ENCODE peak calls at places on chromosomes 6 and 20, in eight cellular contexts. D is astrocyte; Q is Right ventricle myocardium superior; A is activated naive CD4-positive, alpha-beta T cell treated with anti-CD3 and anti-CD28 coated beads for 36 hours; P is A549; Y is NCI-H524; U is MCF 10A; S is M059J. Z is an unnamed sample.

GRCh38 chr6:113894712-113895674 is 37.8 kb downstream of the MARCKS start:
- DNase-seq in U (no peak), A (no peak), Q (no peak), P (no peak), S (no peak), Y (no peak), D (peak; percentile 65), Z (no peak)

GRCh38 chr6:47651505-47651944 is 46.9 kb upstream of the ADGRF4 start:
- DNase-seq in Y (no peak), P (no peak), Q (no peak), A (no peak), S (peak; percentile 69), U (peak; percentile 66), D (peak; percentile 77), Z (peak; percentile 73)

GRCh38 chr20:63617092-63617875 is 9.6 kb downstream of the GMEB2 start:
- DNase-seq in P (no peak), Y (no peak), U (no peak), S (no peak), A (no peak), Q (peak; percentile 33), D (no peak), Z (no peak)

GRCh38 chr6:106136172-106136571 is 50.0 kb downstream of the PRDM1 start:
- DNase-seq in D (no peak), Q (no peak), U (no peak), A (no peak), Y (no peak), S (no peak), P (no peak), Z (no peak)

GRCh38 chr6:123810948-123811347 is 7.3 kb downstream of the NKAIN2 start:
- DNase-seq in Y (no peak), U (no peak), S (no peak), D (no peak), Q (no peak), P (no peak), A (no peak), Z (no peak)

GRCh38 chr6:3202999-3203696 is 24.3 kb downstream of the TUBB2B start:
- DNase-seq in Y (no peak), A (no peak), P (no peak), Q (no peak), U (no peak), S (peak; percentile 89), D (peak; percentile 95), Z (no peak)

GRCh38 chr6:42890311-42891198 is 11.1 kb downstream of the RPL7L1 start:
- DNase-seq in U (peak; percentile 98), Q (peak; percentile 96), D (peak; percentile 98), Y (peak; percentile 58), P (peak; percentile 95), A (peak; percentile 96), S (peak; percentile 97), Z (peak; percentile 80)

GRCh38 chr6:3773696-3774298 is 22.3 kb upstream of the PXDC1 start:
- DNase-seq in Q (peak; percentile 62), A (no peak), D (no peak), U (peak; percentile 51), Y (no peak), P (no peak), S (no peak), Z (no peak)

GRCh38 chr6:31952140-31952805 is 6.4 kb downstream of the CFB start:
- DNase-seq in D (peak; percentile 22), Y (peak; percentile 49), S (peak; percentile 74), U (peak; percentile 73), A (peak; percentile 60), Q (peak; percentile 82), P (peak; percentile 43), Z (peak; percentile 27)

GRCh38 chr6:44651604-44652003 is 264.1 kb downstream of the CDC5L start:
- DNase-seq in Y (no peak), D (no peak), S (peak; percentile 82), A (no peak), U (no peak), Q (no peak), P (no peak), Z (no peak)

GRCh38 chr6:72966628-72967280 is 258.5 kb downstream of the KHDC1L start:
- DNase-seq in A (no peak), S (no peak), Y (no peak), Q (no peak), U (peak; percentile 68), P (no peak), D (no peak), Z (peak; percentile 26)

GRCh38 chr20:47847882-47848485 is 62.7 kb upstream of the SULF2 start:
- DNase-seq in P (no peak), A (no peak), D (no peak), Y (peak; percentile 96), Q (no peak), U (no peak), S (peak; percentile 39), Z (no peak)

GRCh38 chr6:47209632-47210031 is 100.1 kb downstream of the TNFRSF21 start:
- DNase-seq in U (no peak), Q (no peak), A (no peak), S (peak; percentile 36), P (no peak), Y (no peak), D (peak; percentile 90), Z (no peak)

GRCh38 chr6:17167327-17167979 is 65.6 kb downstream of the STMND1 start:
- DNase-seq in Q (peak; percentile 71), U (peak; percentile 1), P (peak; percentile 81), Y (peak; percentile 87), D (peak; percentile 59), A (no peak), S (peak; percentile 75), Z (peak; percentile 15)

GRCh38 chr20:47296950-47297349 is 59.5 kb downstream of the ZMYND8 start:
- DNase-seq in U (peak; percentile 20), Y (no peak), A (peak; percentile 42), D (no peak), S (no peak), Q (no peak), P (peak; percentile 44), Z (no peak)

GRCh38 chr6:48782230-48782629 is 671.2 kb upstream of the PTCHD4 start:
- DNase-seq in U (no peak), Y (no peak), A (no peak), D (no peak), P (no peak), Q (no peak), S (peak; percentile 15), Z (no peak)

GRCh38 chr20:63051911-63052310 is 45.1 kb upstream of the BHLHE23 start:
- DNase-seq in U (no peak), S (no peak), Q (peak; percentile 8), D (no peak), A (no peak), P (no peak), Y (no peak), Z (no peak)

GRCh38 chr6:148611213-148611612 is 135.6 kb upstream of the UST start:
- DNase-seq in S (peak; percentile 79), Q (peak; percentile 65), P (no peak), U (peak; percentile 90), D (peak; percentile 73), Y (peak; percentile 49), A (no peak), Z (no peak)

GRCh38 chr6:168277274-168277669 is 42.3 kb downstream of the DACT2 start:
- DNase-seq in A (no peak), Q (no peak), P (no peak), U (no peak), D (no peak), S (no peak), Y (no peak), Z (no peak)

Z was measured in RCC 7860.